ENCODE peak calls at places on chromosomes 16 and 17, in ten cellular contexts. One of them, this sample, is unnamed.
A peak's percentile ranks its signal among the peaks of the same experiment; 100 is the strongest.

GRCh38 chr17:59643159-59643857 is 23.6 kb downstream of the CLTC start:
- DNase-seq in breast epithelium: no peak
- DNase-seq in stomach: no peak
- DNase-seq in sigmoid colon: no peak
- DNase-seq in spleen: no peak
- DNase-seq in Panc1: no peak
- DNase-seq in K562: no peak
- DNase-seq in SK-N-SH: no peak
- DNase-seq in prostate gland: no peak
- DNase-seq in GM23338: peak; percentile 27
- DNase-seq in this sample: no peak

GRCh38 chr17:10295728-10296343 is 77.0 kb downstream of the MYH13 start:
- DNase-seq in breast epithelium: no peak
- DNase-seq in Panc1: peak; percentile 22
- DNase-seq in spleen: no peak
- DNase-seq in SK-N-SH: peak; percentile 49
- DNase-seq in sigmoid colon: no peak
- DNase-seq in GM23338: peak; percentile 88
- DNase-seq in K562: peak; percentile 47
- DNase-seq in stomach: no peak
- DNase-seq in prostate gland: peak; percentile 27
- DNase-seq in this sample: peak; percentile 29

GRCh38 chr16:71499775-71500364 is 10.7 kb upstream of the ZNF19 start:
- DNase-seq in GM23338: peak; percentile 79
- DNase-seq in SK-N-SH: peak; percentile 66
- DNase-seq in breast epithelium: no peak
- DNase-seq in spleen: no peak
- DNase-seq in Panc1: peak; percentile 56
- DNase-seq in K562: peak; percentile 63
- DNase-seq in sigmoid colon: no peak
- DNase-seq in prostate gland: peak; percentile 36
- DNase-seq in stomach: no peak
- DNase-seq in this sample: peak; percentile 26

GRCh38 chr17:42281571-42282096 is 5.4 kb upstream of the STAT5B start:
- DNase-seq in Panc1: no peak
- DNase-seq in stomach: peak; percentile 24
- DNase-seq in K562: peak; percentile 8
- DNase-seq in spleen: no peak
- DNase-seq in prostate gland: no peak
- DNase-seq in breast epithelium: no peak
- DNase-seq in SK-N-SH: peak; percentile 12
- DNase-seq in sigmoid colon: peak; percentile 62
- DNase-seq in GM23338: no peak
- DNase-seq in this sample: no peak

GRCh38 chr16:54244061-54244886 is 42.3 kb downstream of the IRX3 start:
- DNase-seq in SK-N-SH: no peak
- DNase-seq in breast epithelium: no peak
- DNase-seq in stomach: no peak
- DNase-seq in prostate gland: no peak
- DNase-seq in spleen: no peak
- DNase-seq in K562: peak; percentile 9
- DNase-seq in GM23338: no peak
- DNase-seq in Panc1: no peak
- DNase-seq in sigmoid colon: no peak
- DNase-seq in this sample: no peak

GRCh38 chr16:50603206-50604064 is 55.2 kb downstream of the NKD1 start:
- DNase-seq in breast epithelium: no peak
- DNase-seq in stomach: no peak
- DNase-seq in GM23338: no peak
- DNase-seq in K562: no peak
- DNase-seq in SK-N-SH: no peak
- DNase-seq in spleen: no peak
- DNase-seq in sigmoid colon: peak; percentile 95
- DNase-seq in prostate gland: peak; percentile 35
- DNase-seq in Panc1: no peak
- DNase-seq in this sample: peak; percentile 33

GRCh38 chr17:50375858-50376538 is 3.0 kb downstream of the EME1 start:
- DNase-seq in stomach: no peak
- DNase-seq in spleen: no peak
- DNase-seq in GM23338: no peak
- DNase-seq in Panc1: no peak
- DNase-seq in K562: no peak
- DNase-seq in SK-N-SH: peak; percentile 38
- DNase-seq in breast epithelium: no peak
- DNase-seq in prostate gland: no peak
- DNase-seq in sigmoid colon: no peak
- DNase-seq in this sample: no peak

GRCh38 chr17:43790311-43790940 is 10.2 kb downstream of the CFAP97D1 start:
- DNase-seq in stomach: no peak
- DNase-seq in Panc1: no peak
- DNase-seq in sigmoid colon: no peak
- DNase-seq in GM23338: peak; percentile 42
- DNase-seq in breast epithelium: no peak
- DNase-seq in spleen: no peak
- DNase-seq in K562: no peak
- DNase-seq in prostate gland: peak; percentile 39
- DNase-seq in SK-N-SH: no peak
- DNase-seq in this sample: no peak

GRCh38 chr16:79334127-79334526 is 266.4 kb downstream of the MAF start:
- DNase-seq in GM23338: peak; percentile 73
- DNase-seq in stomach: no peak
- DNase-seq in Panc1: no peak
- DNase-seq in sigmoid colon: no peak
- DNase-seq in K562: peak; percentile 65
- DNase-seq in spleen: no peak
- DNase-seq in breast epithelium: no peak
- DNase-seq in SK-N-SH: no peak
- DNase-seq in prostate gland: no peak
- DNase-seq in this sample: peak; percentile 20

GRCh38 chr17:81423698-81424071 is 28.4 kb downstream of the BAHCC1 start:
- DNase-seq in breast epithelium: no peak
- DNase-seq in SK-N-SH: no peak
- DNase-seq in prostate gland: no peak
- DNase-seq in stomach: no peak
- DNase-seq in spleen: no peak
- DNase-seq in Panc1: no peak
- DNase-seq in sigmoid colon: no peak
- DNase-seq in K562: no peak
- DNase-seq in GM23338: no peak
- DNase-seq in this sample: no peak

GRCh38 chr16:1167276-1168107 is 14.6 kb downstream of the CACNA1H start:
- DNase-seq in spleen: no peak
- DNase-seq in Panc1: no peak
- DNase-seq in SK-N-SH: no peak
- DNase-seq in GM23338: peak; percentile 65
- DNase-seq in prostate gland: no peak
- DNase-seq in sigmoid colon: no peak
- DNase-seq in K562: no peak
- DNase-seq in stomach: no peak
- DNase-seq in breast epithelium: no peak
- DNase-seq in this sample: no peak

DNA sequence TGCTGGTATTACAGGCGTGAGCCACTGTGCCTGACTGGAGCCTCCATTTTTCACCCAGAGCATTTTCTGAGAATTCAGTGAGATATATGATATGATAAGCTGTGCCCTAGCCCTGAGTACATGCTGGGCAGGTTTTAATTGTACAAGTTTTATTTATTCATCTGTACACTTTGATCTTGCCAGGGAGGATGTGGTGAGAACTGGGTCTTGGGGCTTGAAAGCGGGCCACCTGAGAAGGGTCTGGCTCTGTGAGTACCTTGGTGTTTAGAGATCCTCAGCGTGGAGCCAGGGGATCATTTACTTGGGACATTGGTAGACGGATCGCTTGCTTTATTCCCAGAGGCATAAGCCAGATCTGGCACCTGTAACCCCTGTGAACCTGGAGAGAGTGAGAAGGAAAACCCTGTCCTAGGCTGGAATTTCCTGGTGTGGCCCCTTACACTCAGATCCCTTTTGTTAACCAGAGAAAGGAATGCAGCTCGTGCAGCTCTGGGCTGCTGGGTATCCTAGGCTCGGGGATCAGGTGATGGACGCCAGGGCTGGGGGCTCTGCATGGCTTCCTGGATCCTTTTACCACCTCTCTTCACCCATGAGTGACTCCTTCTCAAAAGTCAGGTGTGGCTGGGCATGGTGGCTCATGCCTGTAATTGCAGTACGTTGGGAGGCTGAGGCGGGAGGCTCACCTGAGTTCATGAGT is 91.9 kb downstream of the ABCC1 start:
- DNase-seq in spleen: no peak
- DNase-seq in prostate gland: peak; percentile 80
- DNase-seq in K562: no peak
- DNase-seq in breast epithelium: no peak
- DNase-seq in Panc1: no peak
- DNase-seq in GM23338: peak; percentile 83
- DNase-seq in sigmoid colon: no peak
- DNase-seq in SK-N-SH: no peak
- DNase-seq in stomach: peak; percentile 56
- DNase-seq in this sample: no peak
- TF ChIP-seq POLR2AphosphoS5 in spleen: no peak
- TF ChIP-seq POLR2AphosphoS5 in prostate gland: peak; percentile 78
- TF ChIP-seq POLR2AphosphoS5 in K562: no peak
- TF ChIP-seq POLR2AphosphoS5 in breast epithelium: no peak
- TF ChIP-seq POLR2AphosphoS5 in Panc1: no peak
- TF ChIP-seq POLR2AphosphoS5 in GM23338: no peak
- TF ChIP-seq POLR2AphosphoS5 in sigmoid colon: no peak
- TF ChIP-seq POLR2AphosphoS5 in SK-N-SH: no peak
- TF ChIP-seq POLR2AphosphoS5 in stomach: no peak
- TF ChIP-seq POLR2AphosphoS5 in this sample: no peak

DNA sequence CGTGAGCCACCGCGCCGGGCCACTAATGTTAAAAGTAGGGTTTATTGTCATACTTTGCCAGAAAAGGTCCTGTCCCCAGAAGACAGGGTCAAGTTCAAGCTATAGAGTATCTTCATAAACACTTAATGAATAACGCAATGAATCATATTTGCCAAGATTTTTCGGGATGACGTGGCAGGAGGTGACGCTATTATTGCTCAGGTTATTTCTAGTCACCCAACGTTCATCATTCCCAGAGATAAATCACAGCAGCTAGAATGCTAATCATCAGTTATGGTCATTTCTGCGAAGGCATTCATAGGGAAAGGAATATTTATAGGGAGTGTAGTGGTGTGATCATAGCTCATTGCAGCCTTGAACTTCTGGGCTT is 2.0 kb downstream of the TMC5 start:
- DNase-seq in stomach: peak; percentile 41
- DNase-seq in SK-N-SH: no peak
- DNase-seq in breast epithelium: no peak
- DNase-seq in K562: no peak
- DNase-seq in Panc1: peak; percentile 98
- DNase-seq in prostate gland: no peak
- DNase-seq in sigmoid colon: no peak
- DNase-seq in GM23338: no peak
- DNase-seq in spleen: no peak
- DNase-seq in this sample: no peak
- TF ChIP-seq POLR2AphosphoS5 in stomach: no peak
- TF ChIP-seq POLR2AphosphoS5 in SK-N-SH: no peak
- TF ChIP-seq POLR2AphosphoS5 in breast epithelium: no peak
- TF ChIP-seq POLR2AphosphoS5 in K562: no peak
- TF ChIP-seq POLR2AphosphoS5 in Panc1: peak; percentile 43
- TF ChIP-seq POLR2AphosphoS5 in prostate gland: no peak
- TF ChIP-seq POLR2AphosphoS5 in sigmoid colon: no peak
- TF ChIP-seq POLR2AphosphoS5 in GM23338: no peak
- TF ChIP-seq POLR2AphosphoS5 in spleen: no peak
- TF ChIP-seq POLR2AphosphoS5 in this sample: no peak

DNA sequence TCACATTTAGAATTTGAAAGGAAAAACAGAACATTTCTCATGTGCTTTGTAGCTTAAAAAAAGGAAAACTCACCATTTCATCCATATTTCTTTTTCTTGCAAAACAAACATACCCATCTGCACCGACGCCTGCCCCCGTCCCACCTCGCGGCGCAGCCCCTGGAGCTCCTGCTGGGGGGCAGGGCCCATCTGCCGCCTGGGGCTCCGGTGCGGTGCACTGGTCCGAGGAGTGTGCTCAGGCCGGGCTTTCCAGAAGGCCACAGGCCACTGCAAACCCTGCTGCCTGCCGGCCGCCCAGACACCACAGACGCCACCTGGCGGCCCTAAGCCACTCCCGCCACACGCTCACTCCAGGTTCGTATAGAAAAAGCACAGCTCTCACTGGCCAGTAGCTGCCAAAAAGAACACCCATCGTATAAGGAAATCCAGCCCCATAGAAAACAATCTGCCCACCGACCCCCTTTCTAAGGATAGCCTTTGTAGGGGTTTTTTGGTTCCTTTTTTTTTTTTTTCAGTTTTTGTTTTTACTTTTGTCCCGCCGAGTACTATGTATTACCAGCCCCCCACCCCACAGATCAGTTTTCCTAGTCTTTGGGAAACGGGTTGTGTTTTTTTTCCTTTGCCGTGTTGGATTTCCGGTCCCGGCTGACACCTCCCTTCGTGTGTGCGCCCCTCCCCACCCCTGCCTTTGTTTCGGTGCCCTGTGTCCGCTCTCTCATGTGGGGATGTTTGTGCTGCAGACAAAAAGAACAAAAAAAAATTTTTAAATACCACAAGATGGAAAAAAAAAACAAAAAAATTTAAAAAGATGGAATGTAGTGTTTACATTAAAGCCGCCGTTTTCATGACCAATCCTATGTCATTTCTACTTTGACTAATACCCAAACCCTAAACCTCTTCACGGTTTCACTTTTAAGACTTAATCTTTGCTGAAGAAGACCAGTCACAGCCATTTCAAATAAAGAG is 68.8 kb downstream of the AMFR start:
- DNase-seq in spleen: peak; percentile 94
- DNase-seq in SK-N-SH: peak; percentile 93
- DNase-seq in GM23338: peak; percentile 92
- DNase-seq in sigmoid colon: peak; percentile 91
- DNase-seq in breast epithelium: peak; percentile 79
- DNase-seq in Panc1: peak; percentile 63
- DNase-seq in prostate gland: peak; percentile 72
- DNase-seq in stomach: peak; percentile 82
- DNase-seq in K562: peak; percentile 88
- DNase-seq in this sample: peak; percentile 81
- TF ChIP-seq POLR2AphosphoS5 in spleen: peak; percentile 55
- TF ChIP-seq POLR2AphosphoS5 in SK-N-SH: no peak
- TF ChIP-seq POLR2AphosphoS5 in GM23338: no peak
- TF ChIP-seq POLR2AphosphoS5 in sigmoid colon: peak; percentile 58
- TF ChIP-seq POLR2AphosphoS5 in breast epithelium: no peak
- TF ChIP-seq POLR2AphosphoS5 in Panc1: no peak
- TF ChIP-seq POLR2AphosphoS5 in prostate gland: no peak
- TF ChIP-seq POLR2AphosphoS5 in stomach: peak; percentile 13
- TF ChIP-seq POLR2AphosphoS5 in K562: no peak
- TF ChIP-seq POLR2AphosphoS5 in this sample: no peak

DNA sequence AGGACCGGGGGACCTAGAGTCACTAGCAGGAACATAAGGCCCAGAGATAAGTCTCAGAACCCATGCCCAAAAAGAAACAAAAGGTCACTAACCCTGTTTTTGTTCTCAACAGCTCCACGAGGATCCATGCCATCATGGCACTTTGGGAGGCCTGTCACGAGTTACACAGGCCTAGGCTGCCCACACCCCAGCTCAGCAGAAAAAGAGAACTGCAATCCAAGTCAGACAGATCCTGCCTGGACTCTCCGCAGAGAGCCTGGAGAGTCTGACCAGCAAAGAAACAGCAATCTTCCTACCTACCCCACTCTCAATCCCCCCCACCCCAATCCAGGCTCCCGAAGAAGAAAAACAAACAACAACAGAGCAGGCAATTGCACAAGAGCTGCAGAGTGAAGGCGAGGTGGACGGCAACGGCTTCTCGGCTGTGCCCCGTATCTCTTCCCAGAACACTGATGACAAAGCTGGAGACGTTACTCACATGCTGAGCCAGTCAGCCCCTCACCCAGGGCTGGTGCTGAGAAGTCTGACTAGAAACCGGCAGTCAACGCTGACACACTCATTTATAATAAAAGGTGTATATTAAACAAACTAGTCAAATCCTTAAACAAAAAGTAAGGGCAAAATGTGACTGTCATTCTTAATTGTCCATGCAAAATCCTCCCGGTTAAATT is 89.4 kb downstream of the SMG6 start:
- DNase-seq in breast epithelium: no peak
- DNase-seq in K562: peak; percentile 46
- DNase-seq in sigmoid colon: peak; percentile 83
- DNase-seq in Panc1: no peak
- DNase-seq in GM23338: no peak
- DNase-seq in prostate gland: no peak
- DNase-seq in SK-N-SH: no peak
- DNase-seq in spleen: no peak
- DNase-seq in stomach: no peak
- DNase-seq in this sample: peak; percentile 29
- TF ChIP-seq POLR2AphosphoS5 in breast epithelium: peak; percentile 74
- TF ChIP-seq POLR2AphosphoS5 in K562: no peak
- TF ChIP-seq POLR2AphosphoS5 in sigmoid colon: peak; percentile 43
- TF ChIP-seq POLR2AphosphoS5 in Panc1: no peak
- TF ChIP-seq POLR2AphosphoS5 in GM23338: no peak
- TF ChIP-seq POLR2AphosphoS5 in prostate gland: no peak
- TF ChIP-seq POLR2AphosphoS5 in SK-N-SH: no peak
- TF ChIP-seq POLR2AphosphoS5 in spleen: peak; percentile 43
- TF ChIP-seq POLR2AphosphoS5 in stomach: no peak
- TF ChIP-seq POLR2AphosphoS5 in this sample: peak; percentile 32